ENCODE peak calls at places on chromosome 3, in eight cellular contexts. One of them, this sample, is unnamed.

GRCh38 chr3:133114198-133114597 is 76.0 kb downstream of the TMEM108 start:
- DNase-seq in tibial nerve: no peak
- DNase-seq in adrenal gland: no peak
- DNase-seq in NB4: no peak
- DNase-seq in suprapubic skin: no peak
- DNase-seq in uterus: no peak
- DNase-seq in thyroid gland: no peak
- DNase-seq in Peyer's patch: no peak
- DNase-seq in this sample: no peak

GRCh38 chr3:120567370-120568197 is 28.6 kb upstream of the NDUFB4 start:
- DNase-seq in tibial nerve: no peak
- DNase-seq in adrenal gland: no peak
- DNase-seq in NB4: peak; percentile 53
- DNase-seq in uterus: peak; percentile 20
- DNase-seq in Peyer's patch: no peak
- DNase-seq in suprapubic skin: no peak
- DNase-seq in thyroid gland: no peak
- DNase-seq in this sample: peak; percentile 3

GRCh38 chr3:99711361-99711760 is 73.0 kb downstream of the COL8A1 start:
- DNase-seq in suprapubic skin: no peak
- DNase-seq in NB4: no peak
- DNase-seq in tibial nerve: no peak
- DNase-seq in uterus: no peak
- DNase-seq in adrenal gland: no peak
- DNase-seq in thyroid gland: no peak
- DNase-seq in Peyer's patch: no peak
- DNase-seq in this sample: no peak

GRCh38 chr3:179510496-179510895 is 52.2 kb upstream of the ACTL6A start:
- DNase-seq in Peyer's patch: no peak
- DNase-seq in thyroid gland: no peak
- DNase-seq in suprapubic skin: no peak
- DNase-seq in adrenal gland: no peak
- DNase-seq in NB4: no peak
- DNase-seq in tibial nerve: no peak
- DNase-seq in uterus: no peak
- DNase-seq in this sample: no peak

GRCh38 chr3:57434041-57434440 is 110.1 kb downstream of the DNAH12 start:
- DNase-seq in uterus: no peak
- DNase-seq in Peyer's patch: no peak
- DNase-seq in tibial nerve: no peak
- DNase-seq in adrenal gland: no peak
- DNase-seq in thyroid gland: no peak
- DNase-seq in suprapubic skin: no peak
- DNase-seq in NB4: peak; percentile 10
- DNase-seq in this sample: peak; percentile 7

GRCh38 chr3:146640955-146641867 is 36.1 kb upstream of the PLSCR5 start:
- DNase-seq in NB4: peak; percentile 56
- DNase-seq in adrenal gland: no peak
- DNase-seq in Peyer's patch: no peak
- DNase-seq in tibial nerve: no peak
- DNase-seq in thyroid gland: no peak
- DNase-seq in uterus: no peak
- DNase-seq in suprapubic skin: no peak
- DNase-seq in this sample: peak; percentile 42

GRCh38 chr3:29914861-29915524 is 634.1 kb downstream of the RBMS3 start:
- DNase-seq in suprapubic skin: no peak
- DNase-seq in uterus: no peak
- DNase-seq in Peyer's patch: no peak
- DNase-seq in adrenal gland: no peak
- DNase-seq in thyroid gland: no peak
- DNase-seq in tibial nerve: no peak
- DNase-seq in NB4: no peak
- DNase-seq in this sample: no peak

GRCh38 chr3:4588410-4588809 is 95.3 kb downstream of the ITPR1 start:
- DNase-seq in tibial nerve: no peak
- DNase-seq in NB4: no peak
- DNase-seq in thyroid gland: peak; percentile 25
- DNase-seq in uterus: peak; percentile 76
- DNase-seq in adrenal gland: peak; percentile 63
- DNase-seq in Peyer's patch: no peak
- DNase-seq in suprapubic skin: no peak
- DNase-seq in this sample: no peak

GRCh38 chr3:127730666-127731294 is 58.0 kb downstream of the ABTB1 start:
- DNase-seq in uterus: no peak
- DNase-seq in thyroid gland: no peak
- DNase-seq in tibial nerve: no peak
- DNase-seq in NB4: no peak
- DNase-seq in Peyer's patch: no peak
- DNase-seq in suprapubic skin: no peak
- DNase-seq in adrenal gland: no peak
- DNase-seq in this sample: no peak

GRCh38 chr3:12308517-12308916 is 19.6 kb downstream of the PPARG start:
- DNase-seq in uterus: no peak
- DNase-seq in tibial nerve: no peak
- DNase-seq in Peyer's patch: no peak
- DNase-seq in thyroid gland: no peak
- DNase-seq in adrenal gland: no peak
- DNase-seq in NB4: peak; percentile 36
- DNase-seq in suprapubic skin: no peak
- DNase-seq in this sample: no peak

GRCh38 chr3:186825294-186825821 is 17.2 kb upstream of the ADIPOQ start:
- DNase-seq in suprapubic skin: peak; percentile 62
- DNase-seq in Peyer's patch: no peak
- DNase-seq in adrenal gland: no peak
- DNase-seq in thyroid gland: peak; percentile 24
- DNase-seq in NB4: no peak
- DNase-seq in uterus: no peak
- DNase-seq in tibial nerve: no peak
- DNase-seq in this sample: peak; percentile 92

GRCh38 chr3:43707266-43707665 is 16.5 kb downstream of the ABHD5 start:
- DNase-seq in Peyer's patch: no peak
- DNase-seq in adrenal gland: no peak
- DNase-seq in suprapubic skin: no peak
- DNase-seq in thyroid gland: peak; percentile 36
- DNase-seq in NB4: no peak
- DNase-seq in tibial nerve: no peak
- DNase-seq in uterus: no peak
- DNase-seq in this sample: no peak

GRCh38 chr3:51386159-51386851 is 1.2 kb downstream of the MANF start:
- DNase-seq in NB4: peak; percentile 26
- DNase-seq in tibial nerve: no peak
- DNase-seq in adrenal gland: no peak
- DNase-seq in thyroid gland: no peak
- DNase-seq in uterus: no peak
- DNase-seq in suprapubic skin: no peak
- DNase-seq in Peyer's patch: no peak
- DNase-seq in this sample: peak; percentile 29

DNA sequence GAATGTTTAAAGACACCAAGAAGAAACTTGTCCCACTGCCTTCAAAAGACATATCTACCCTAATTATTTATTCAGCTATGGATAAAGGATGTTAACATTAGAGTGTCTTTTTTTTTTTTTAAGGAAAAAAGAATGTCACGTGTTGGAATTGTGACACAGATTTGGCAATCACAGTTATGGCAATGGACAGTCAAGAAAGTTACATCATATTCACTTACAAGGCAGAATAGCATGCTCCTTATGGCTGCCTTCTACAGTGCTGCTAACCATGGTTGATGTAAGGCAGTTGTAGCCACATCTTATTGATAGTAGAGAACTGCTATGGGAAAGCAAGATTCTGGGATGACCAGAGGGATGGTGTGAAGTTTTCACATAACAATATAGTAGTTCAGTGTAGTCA is 128.8 kb upstream of the ZBTB20 start:
- DNase-seq in tibial nerve: no peak
- DNase-seq in Peyer's patch: no peak
- DNase-seq in adrenal gland: no peak
- DNase-seq in suprapubic skin: no peak
- DNase-seq in uterus: no peak
- DNase-seq in NB4: no peak
- DNase-seq in thyroid gland: no peak
- DNase-seq in this sample: no peak
- TF ChIP-seq POLR2A in tibial nerve: no peak
- TF ChIP-seq POLR2A in Peyer's patch: no peak
- TF ChIP-seq POLR2A in adrenal gland: no peak
- TF ChIP-seq POLR2A in suprapubic skin: no peak
- TF ChIP-seq POLR2A in uterus: no peak
- TF ChIP-seq POLR2A in NB4: no peak
- TF ChIP-seq POLR2A in thyroid gland: no peak
- TF ChIP-seq POLR2A in this sample: no peak

GRCh38 chr3:47007001-47007400 is 27.5 kb downstream of the NBEAL2 start:
- DNase-seq in Peyer's patch: no peak
- DNase-seq in adrenal gland: no peak
- DNase-seq in thyroid gland: no peak
- DNase-seq in suprapubic skin: no peak
- DNase-seq in uterus: peak; percentile 13
- DNase-seq in NB4: no peak
- DNase-seq in tibial nerve: no peak
- DNase-seq in this sample: no peak

GRCh38 chr3:47004369-47005211 is 25.1 kb downstream of the NBEAL2 start:
- DNase-seq in NB4: no peak
- DNase-seq in adrenal gland: no peak
- DNase-seq in suprapubic skin: peak; percentile 61
- DNase-seq in Peyer's patch: no peak
- DNase-seq in tibial nerve: no peak
- DNase-seq in uterus: peak; percentile 17
- DNase-seq in thyroid gland: no peak
- DNase-seq in this sample: no peak

GRCh38 chr3:47003461-47004368 is 24.2 kb downstream of the NBEAL2 start:
- DNase-seq in NB4: no peak
- DNase-seq in uterus: peak; percentile 18
- DNase-seq in thyroid gland: no peak
- DNase-seq in adrenal gland: no peak
- DNase-seq in Peyer's patch: no peak
- DNase-seq in tibial nerve: no peak
- DNase-seq in suprapubic skin: peak; percentile 59
- DNase-seq in this sample: no peak

GRCh38 chr3:47006145-47006651 is 26.7 kb downstream of the NBEAL2 start:
- DNase-seq in NB4: no peak
- DNase-seq in adrenal gland: no peak
- DNase-seq in thyroid gland: no peak
- DNase-seq in suprapubic skin: no peak
- DNase-seq in tibial nerve: no peak
- DNase-seq in Peyer's patch: no peak
- DNase-seq in uterus: peak; percentile 9
- DNase-seq in this sample: no peak

GRCh38 chr3:47005212-47006144 is 26.0 kb downstream of the NBEAL2 start:
- DNase-seq in suprapubic skin: peak; percentile 61
- DNase-seq in adrenal gland: no peak
- DNase-seq in uterus: peak; percentile 17
- DNase-seq in Peyer's patch: no peak
- DNase-seq in tibial nerve: no peak
- DNase-seq in NB4: no peak
- DNase-seq in thyroid gland: peak; percentile 30
- DNase-seq in this sample: no peak
- TF ChIP-seq POLR2A in suprapubic skin: no peak
- TF ChIP-seq POLR2A in adrenal gland: no peak
- TF ChIP-seq POLR2A in uterus: no peak
- TF ChIP-seq POLR2A in Peyer's patch: no peak
- TF ChIP-seq POLR2A in tibial nerve: no peak
- TF ChIP-seq POLR2A in NB4: no peak
- TF ChIP-seq POLR2A in thyroid gland: no peak
- TF ChIP-seq POLR2A in this sample: no peak

GRCh38 chr3:153215971-153216370 is 53.9 kb downstream of the RAP2B start:
- DNase-seq in adrenal gland: no peak
- DNase-seq in thyroid gland: no peak
- DNase-seq in Peyer's patch: no peak
- DNase-seq in NB4: no peak
- DNase-seq in tibial nerve: no peak
- DNase-seq in uterus: no peak
- DNase-seq in suprapubic skin: no peak
- DNase-seq in this sample: no peak

GRCh38 chr3:153216928-153217327 is 54.9 kb downstream of the RAP2B start:
- DNase-seq in thyroid gland: no peak
- DNase-seq in NB4: no peak
- DNase-seq in Peyer's patch: no peak
- DNase-seq in uterus: no peak
- DNase-seq in suprapubic skin: no peak
- DNase-seq in adrenal gland: no peak
- DNase-seq in tibial nerve: no peak
- DNase-seq in this sample: no peak

GRCh38 chr3:153219147-153219546 is 57.1 kb downstream of the RAP2B start:
- DNase-seq in Peyer's patch: no peak
- DNase-seq in adrenal gland: no peak
- DNase-seq in uterus: no peak
- DNase-seq in tibial nerve: no peak
- DNase-seq in NB4: no peak
- DNase-seq in suprapubic skin: no peak
- DNase-seq in thyroid gland: no peak
- DNase-seq in this sample: no peak

DNA sequence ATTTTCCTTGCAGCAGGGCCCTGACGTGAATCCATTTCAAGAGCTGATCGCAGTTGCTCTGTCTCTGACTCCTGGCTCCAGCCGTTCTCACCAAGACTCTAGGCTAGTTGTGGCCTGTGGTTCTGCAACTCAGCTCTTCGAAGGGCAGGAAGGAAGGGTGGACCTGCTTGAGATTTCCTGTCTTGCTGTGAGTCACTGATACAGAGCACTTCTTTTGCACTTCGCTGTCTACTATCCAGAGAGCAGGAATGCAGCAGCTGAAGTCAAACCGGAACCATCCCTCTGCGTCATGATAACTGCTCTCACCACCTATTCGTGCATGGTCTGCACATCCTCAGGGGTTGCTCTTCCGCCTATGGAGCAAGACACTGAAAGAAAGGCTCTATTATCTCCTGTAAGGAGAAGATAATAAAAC is 59.7 kb downstream of the RAP2B start:
- DNase-seq in uterus: peak; percentile 44
- DNase-seq in adrenal gland: peak; percentile 59
- DNase-seq in tibial nerve: peak; percentile 16
- DNase-seq in Peyer's patch: peak; percentile 66
- DNase-seq in thyroid gland: peak; percentile 5
- DNase-seq in suprapubic skin: peak; percentile 73
- DNase-seq in NB4: peak; percentile 99
- DNase-seq in this sample: peak; percentile 50
- TF ChIP-seq POLR2A in uterus: no peak
- TF ChIP-seq POLR2A in adrenal gland: no peak
- TF ChIP-seq POLR2A in tibial nerve: peak; percentile 25
- TF ChIP-seq POLR2A in Peyer's patch: peak; percentile 35
- TF ChIP-seq POLR2A in thyroid gland: no peak
- TF ChIP-seq POLR2A in suprapubic skin: no peak
- TF ChIP-seq POLR2A in NB4: peak; percentile 36
- TF ChIP-seq POLR2A in this sample: no peak

DNA sequence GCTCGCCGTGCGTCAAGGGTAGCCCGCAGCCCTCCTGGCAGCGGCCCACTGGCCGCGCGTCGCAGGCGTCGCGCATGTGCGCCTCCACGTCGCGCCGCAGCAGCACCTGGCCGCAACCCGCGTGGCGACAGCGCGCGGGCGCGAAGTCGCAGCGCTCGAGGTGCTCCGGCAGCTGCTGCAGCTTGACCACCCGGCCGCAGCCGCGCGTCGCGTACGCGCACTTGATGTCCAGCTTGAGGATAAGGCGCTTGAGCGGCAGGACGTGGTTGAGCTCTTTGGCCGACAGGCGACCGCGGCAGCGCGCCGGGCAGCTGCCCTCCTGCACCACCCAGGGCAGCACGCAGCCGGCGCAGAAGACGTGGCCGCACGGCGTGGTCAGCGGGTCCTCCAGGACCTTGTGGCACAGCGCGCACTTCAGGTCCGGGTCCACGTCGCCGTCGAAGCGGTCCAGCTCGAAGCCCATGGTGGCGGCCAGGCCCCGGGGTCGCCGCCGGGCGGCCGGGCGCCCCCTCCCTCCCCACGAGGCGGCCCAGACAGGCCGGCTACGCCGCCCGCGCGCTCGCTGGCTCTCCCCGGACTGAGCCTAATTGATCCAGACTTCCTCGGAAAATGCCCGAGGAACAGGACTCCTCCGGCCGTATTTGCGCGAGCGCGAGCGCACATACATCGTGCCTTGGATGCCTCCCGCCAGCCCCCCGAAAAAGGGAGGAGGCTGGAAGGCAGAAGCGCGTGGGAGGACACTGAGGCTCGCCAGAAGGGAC is at the start of gene PDZRN3:
- DNase-seq in tibial nerve: peak; percentile 48
- DNase-seq in Peyer's patch: no peak
- DNase-seq in NB4: no peak
- DNase-seq in adrenal gland: peak; percentile 74
- DNase-seq in suprapubic skin: peak; percentile 72
- DNase-seq in thyroid gland: peak; percentile 13
- DNase-seq in uterus: peak; percentile 83
- DNase-seq in this sample: peak; percentile 3
- TF ChIP-seq POLR2A in tibial nerve: peak; percentile 71
- TF ChIP-seq POLR2A in Peyer's patch: no peak
- TF ChIP-seq POLR2A in NB4: no peak
- TF ChIP-seq POLR2A in adrenal gland: no peak
- TF ChIP-seq POLR2A in suprapubic skin: peak; percentile 29
- TF ChIP-seq POLR2A in thyroid gland: no peak
- TF ChIP-seq POLR2A in uterus: peak; percentile 84
- TF ChIP-seq POLR2A in this sample: no peak

This sample was measured in erythroblast.